ENCODE peak calls at places on chromosomes 6 and 20, in seven cellular contexts. H, W, K, M, U, B and Y are unnamed samples.
A peak's percentile ranks its signal among the peaks of the same experiment; 100 is the strongest.

GRCh38 chr20:45444050-45444449 is 25.5 kb upstream of the WFDC2 start:
- DNase-seq in K (no peak), U (no peak), W (peak; percentile 47), B (no peak), M (no peak), H (no peak), Y (no peak)

GRCh38 chr20:3651204-3651970 is 11.8 kb downstream of the GFRA4 start:
- DNase-seq in K (no peak), M (no peak), B (no peak), H (no peak), W (no peak), U (no peak), Y (no peak)

GRCh38 chr6:46098678-46099077 is 31.1 kb upstream of the ENPP4 start:
- DNase-seq in B (no peak), W (no peak), M (peak; percentile 33), H (no peak), U (peak; percentile 56), K (no peak), Y (peak; percentile 32)

GRCh38 chr20:57263767-57264150 is 2.7 kb downstream of the BMP7 start:
- DNase-seq in B (no peak), H (no peak), M (no peak), K (no peak), U (no peak), W (no peak), Y (no peak)

GRCh38 chr6:43761666-43762409 is 8.2 kb upstream of the VEGFA start:
- DNase-seq in H (no peak), K (no peak), U (no peak), M (no peak), W (no peak), B (no peak), Y (no peak)

GRCh38 chr20:35571566-35571965 is 29.7 kb downstream of the ERGIC3 start:
- DNase-seq in U (no peak), M (no peak), B (no peak), W (no peak), K (no peak), H (no peak), Y (no peak)

GRCh38 chr6:101502818-101503217 is 109.3 kb downstream of the GRIK2 start:
- DNase-seq in U (no peak), H (no peak), K (no peak), W (no peak), M (no peak), B (no peak), Y (no peak)

GRCh38 chr20:19819149-19819548 is 61.1 kb downstream of the RIN2 start:
- DNase-seq in H (no peak), U (no peak), B (no peak), M (no peak), K (no peak), W (no peak), Y (no peak)

GRCh38 chr6:40011844-40012243 is 77.6 kb upstream of the MOCS1 start:
- DNase-seq in H (no peak), U (no peak), B (no peak), M (no peak), W (no peak), K (no peak), Y (no peak)

GRCh38 chr6:141607956-141608355 is 524.8 kb upstream of the GJE1 start:
- DNase-seq in U (no peak), W (no peak), K (no peak), B (peak; percentile 52), H (no peak), M (no peak), Y (peak; percentile 8)

GRCh38 chr20:43840382-43841070 is 74.1 kb upstream of the TOX2 start:
- DNase-seq in M (no peak), B (peak; percentile 38), K (no peak), U (no peak), W (peak; percentile 27), H (peak; percentile 12), Y (no peak)

GRCh38 chr20:42483694-42484303 is 705.9 kb downstream of the PTPRT start:
- DNase-seq in M (no peak), H (no peak), K (no peak), B (no peak), U (peak; percentile 25), W (no peak), Y (peak; percentile 35)

GRCh38 chr20:36439040-36439730 is 102.1 kb upstream of the MYL9 start:
- DNase-seq in H (peak; percentile 25), M (peak; percentile 34), B (peak; percentile 60), K (peak; percentile 32), U (peak; percentile 54), W (peak; percentile 25), Y (peak; percentile 61)

GRCh38 chr6:49939993-49940498 is 23.9 kb downstream of the DEFB114 start:
- DNase-seq in W (no peak), H (no peak), U (peak; percentile 3), K (no peak), M (no peak), B (no peak), Y (peak; percentile 35)

GRCh38 chr6:149405823-149406765 is 6.0 kb downstream of the SUMO4 start:
- DNase-seq in U (no peak), B (peak; percentile 23), W (no peak), K (peak; percentile 29), H (no peak), M (no peak), Y (no peak)

GRCh38 chr20:57849126-57849867 is 139.5 kb upstream of the PMEPA1 start:
- DNase-seq in H (peak; percentile 54), M (no peak), W (no peak), K (no peak), B (no peak), U (no peak), Y (no peak)

GRCh38 chr20:3798405-3798768 is 2.3 kb downstream of the CDC25B start:
- DNase-seq in W (no peak), H (no peak), K (no peak), B (no peak), U (no peak), M (no peak), Y (no peak)

GRCh38 chr20:43397147-43397546 is 60.5 kb upstream of the SRSF6 start:
- DNase-seq in K (peak; percentile 26), U (no peak), H (no peak), M (no peak), B (no peak), W (no peak), Y (no peak)

GRCh38 chr6:26270903-26271639 is 93.9 kb upstream of the BTN3A2 start:
- DNase-seq in M (peak; percentile 6), K (no peak), B (peak; percentile 95), H (peak; percentile 86), W (peak; percentile 78), U (peak; percentile 94), Y (peak; percentile 75)

GRCh38 chr20:5973172-5973571 is 22.7 kb downstream of the MCM8 start:
- DNase-seq in M (no peak), K (peak; percentile 89), B (peak; percentile 67), U (no peak), H (peak; percentile 23), W (no peak), Y (peak; percentile 99)

GRCh38 chr6:73879466-73879865 is 183.5 kb downstream of the CD109 start:
- DNase-seq in B (no peak), K (peak; percentile 8), H (no peak), W (no peak), M (no peak), U (no peak), Y (no peak)

GRCh38 chr20:21661488-21662055 is 43.9 kb upstream of the PAX1 start:
- DNase-seq in K (no peak), W (no peak), H (no peak), B (no peak), U (no peak), M (no peak), Y (no peak)

GRCh38 chr6:33848498-33848897 is 44.7 kb upstream of the MLN start:
- DNase-seq in K (no peak), U (no peak), W (no peak), M (no peak), H (no peak), B (no peak), Y (no peak)

GRCh38 chr20:47493954-47494293 is 7.8 kb upstream of the NCOA3 start:
- DNase-seq in U (no peak), W (no peak), B (no peak), H (no peak), M (no peak), K (no peak), Y (no peak)

GRCh38 chr6:16544006-16544405 is 217.3 kb downstream of the ATXN1 start:
- DNase-seq in K (no peak), H (peak; percentile 39), U (no peak), W (no peak), M (no peak), B (no peak), Y (peak; percentile 86)

GRCh38 chr20:36624068-36624813 is 18.7 kb downstream of the RAB5IF start:
- DNase-seq in M (no peak), K (no peak), H (no peak), U (no peak), W (no peak), B (no peak), Y (no peak)

GRCh38 chr6:16319813-16320532 is 81.6 kb downstream of the GMPR start:
- DNase-seq in U (no peak), H (peak; percentile 98), M (peak; percentile 40), W (peak; percentile 66), K (no peak), B (peak; percentile 93), Y (peak; percentile 90)

GRCh38 chr6:159163901-159164370 is 5.3 kb upstream of the FNDC1 start:
- DNase-seq in M (no peak), W (no peak), K (no peak), U (no peak), H (peak; percentile 83), B (peak; percentile 62), Y (no peak)

GRCh38 chr6:158660331-158660730 is 10.5 kb downstream of the SYTL3 start:
- DNase-seq in U (peak; percentile 98), M (no peak), B (peak; percentile 15), K (no peak), H (no peak), W (peak; percentile 28), Y (peak; percentile 63)